ENCODE peak calls at places on chromosome 19, in seven cellular contexts. One of them, this sample, is unnamed.

GRCh38 chr19:31668916-31669315 is 319.7 kb upstream of the TSHZ3 start:
- DNase-seq in Calu3: no peak
- DNase-seq in cardiac muscle cell: no peak
- DNase-seq in choroid plexus epithelial cell: no peak
- DNase-seq in activated B cell treated with CpG ODN at 0.5 μM for 24 hours: no peak
- DNase-seq in progenitor cell of endocrine pancreas: no peak
- DNase-seq in fibroblast of mammary gland: no peak
- DNase-seq in this sample: no peak

GRCh38 chr19:46116121-46116520 is 8.4 kb downstream of the IGFL3 start:
- DNase-seq in Calu3: no peak
- DNase-seq in cardiac muscle cell: no peak
- DNase-seq in choroid plexus epithelial cell: no peak
- DNase-seq in activated B cell treated with CpG ODN at 0.5 μM for 24 hours: no peak
- DNase-seq in progenitor cell of endocrine pancreas: no peak
- DNase-seq in fibroblast of mammary gland: no peak
- DNase-seq in this sample: no peak

GRCh38 chr19:31675187-31675913 is 326.1 kb upstream of the TSHZ3 start:
- DNase-seq in Calu3: no peak
- DNase-seq in cardiac muscle cell: peak
- DNase-seq in choroid plexus epithelial cell: peak
- DNase-seq in activated B cell treated with CpG ODN at 0.5 μM for 24 hours: no peak
- DNase-seq in progenitor cell of endocrine pancreas: no peak
- DNase-seq in fibroblast of mammary gland: peak
- DNase-seq in this sample: no peak

GRCh38 chr19:7833225-7834156 is 3.5 kb downstream of the EVI5L start:
- DNase-seq in Calu3: peak
- DNase-seq in cardiac muscle cell: peak
- DNase-seq in choroid plexus epithelial cell: peak
- DNase-seq in activated B cell treated with CpG ODN at 0.5 μM for 24 hours: no peak
- DNase-seq in progenitor cell of endocrine pancreas: no peak
- DNase-seq in fibroblast of mammary gland: peak
- DNase-seq in this sample: no peak

GRCh38 chr19:45505151-45505995 is 1.9 kb upstream of the VASP start:
- DNase-seq in Calu3: no peak
- DNase-seq in cardiac muscle cell: peak
- DNase-seq in choroid plexus epithelial cell: peak
- DNase-seq in activated B cell treated with CpG ODN at 0.5 μM for 24 hours: no peak
- DNase-seq in progenitor cell of endocrine pancreas: no peak
- DNase-seq in fibroblast of mammary gland: no peak
- DNase-seq in this sample: no peak

GRCh38 chr19:35549174-35549788 is 3.9 kb downstream of the TMEM147 start:
- DNase-seq in Calu3: peak
- DNase-seq in cardiac muscle cell: peak
- DNase-seq in choroid plexus epithelial cell: peak
- DNase-seq in activated B cell treated with CpG ODN at 0.5 μM for 24 hours: peak
- DNase-seq in progenitor cell of endocrine pancreas: peak
- DNase-seq in fibroblast of mammary gland: peak
- DNase-seq in this sample: peak

GRCh38 chr19:3224346-3225325 is at the start of gene CELF5:
- DNase-seq in Calu3: peak
- DNase-seq in cardiac muscle cell: peak
- DNase-seq in choroid plexus epithelial cell: peak
- DNase-seq in activated B cell treated with CpG ODN at 0.5 μM for 24 hours: peak
- DNase-seq in progenitor cell of endocrine pancreas: peak
- DNase-seq in fibroblast of mammary gland: no peak
- DNase-seq in this sample: peak

GRCh38 chr19:47430041-47430802 is 10.9 kb upstream of the MEIS3 start:
- DNase-seq in Calu3: peak
- DNase-seq in cardiac muscle cell: peak
- DNase-seq in choroid plexus epithelial cell: peak
- DNase-seq in activated B cell treated with CpG ODN at 0.5 μM for 24 hours: no peak
- DNase-seq in progenitor cell of endocrine pancreas: peak
- DNase-seq in fibroblast of mammary gland: peak
- DNase-seq in this sample: no peak

GRCh38 chr19:19098084-19098702 is 34.4 kb downstream of the SLC25A42 start:
- DNase-seq in Calu3: no peak
- DNase-seq in cardiac muscle cell: no peak
- DNase-seq in choroid plexus epithelial cell: no peak
- DNase-seq in activated B cell treated with CpG ODN at 0.5 μM for 24 hours: no peak
- DNase-seq in progenitor cell of endocrine pancreas: no peak
- DNase-seq in fibroblast of mammary gland: no peak
- DNase-seq in this sample: no peak

GRCh38 chr19:53978975-53979801 is 12.2 kb upstream of the CACNG6 start:
- DNase-seq in Calu3: no peak
- DNase-seq in cardiac muscle cell: no peak
- DNase-seq in choroid plexus epithelial cell: no peak
- DNase-seq in activated B cell treated with CpG ODN at 0.5 μM for 24 hours: no peak
- DNase-seq in progenitor cell of endocrine pancreas: no peak
- DNase-seq in fibroblast of mammary gland: no peak
- DNase-seq in this sample: no peak

GRCh38 chr19:4624733-4625362 is 14.5 kb upstream of the TNFAIP8L1 start:
- DNase-seq in Calu3: no peak
- DNase-seq in cardiac muscle cell: peak
- DNase-seq in choroid plexus epithelial cell: no peak
- DNase-seq in activated B cell treated with CpG ODN at 0.5 μM for 24 hours: no peak
- DNase-seq in progenitor cell of endocrine pancreas: no peak
- DNase-seq in fibroblast of mammary gland: no peak
- DNase-seq in this sample: no peak

GRCh38 chr19:2173388-2173787 is 9.7 kb downstream of the DOT1L start:
- DNase-seq in Calu3: no peak
- DNase-seq in cardiac muscle cell: no peak
- DNase-seq in choroid plexus epithelial cell: no peak
- DNase-seq in activated B cell treated with CpG ODN at 0.5 μM for 24 hours: no peak
- DNase-seq in progenitor cell of endocrine pancreas: no peak
- DNase-seq in fibroblast of mammary gland: no peak
- DNase-seq in this sample: no peak

GRCh38 chr19:6536138-6536671 is 5.4 kb downstream of the TNFSF9 start:
- DNase-seq in Calu3: peak
- DNase-seq in cardiac muscle cell: peak
- DNase-seq in choroid plexus epithelial cell: peak
- DNase-seq in activated B cell treated with CpG ODN at 0.5 μM for 24 hours: peak
- DNase-seq in progenitor cell of endocrine pancreas: no peak
- DNase-seq in fibroblast of mammary gland: peak
- DNase-seq in this sample: no peak

GRCh38 chr19:19081642-19082151 is 17.9 kb downstream of the SLC25A42 start:
- DNase-seq in Calu3: no peak
- DNase-seq in cardiac muscle cell: peak
- DNase-seq in choroid plexus epithelial cell: no peak
- DNase-seq in activated B cell treated with CpG ODN at 0.5 μM for 24 hours: no peak
- DNase-seq in progenitor cell of endocrine pancreas: no peak
- DNase-seq in fibroblast of mammary gland: peak
- DNase-seq in this sample: no peak

GRCh38 chr19:18942692-18943091 is 1.7 kb upstream of the HOMER3 start:
- DNase-seq in Calu3: no peak
- DNase-seq in cardiac muscle cell: no peak
- DNase-seq in choroid plexus epithelial cell: no peak
- DNase-seq in activated B cell treated with CpG ODN at 0.5 μM for 24 hours: no peak
- DNase-seq in progenitor cell of endocrine pancreas: no peak
- DNase-seq in fibroblast of mammary gland: no peak
- DNase-seq in this sample: no peak

GRCh38 chr19:54388001-54388802 is 23.5 kb upstream of the LAIR1 start:
- DNase-seq in Calu3: peak
- DNase-seq in cardiac muscle cell: no peak
- DNase-seq in choroid plexus epithelial cell: peak
- DNase-seq in activated B cell treated with CpG ODN at 0.5 μM for 24 hours: no peak
- DNase-seq in progenitor cell of endocrine pancreas: no peak
- DNase-seq in fibroblast of mammary gland: no peak
- DNase-seq in this sample: no peak

GRCh38 chr19:10706990-10707389 is 5.8 kb downstream of the QTRT1 start:
- DNase-seq in Calu3: no peak
- DNase-seq in cardiac muscle cell: no peak
- DNase-seq in choroid plexus epithelial cell: no peak
- DNase-seq in activated B cell treated with CpG ODN at 0.5 μM for 24 hours: no peak
- DNase-seq in progenitor cell of endocrine pancreas: no peak
- DNase-seq in fibroblast of mammary gland: no peak
- DNase-seq in this sample: no peak

GRCh38 chr19:5786593-5787551 is 2.3 kb upstream of the PRR22 start:
- DNase-seq in Calu3: no peak
- DNase-seq in cardiac muscle cell: no peak
- DNase-seq in choroid plexus epithelial cell: no peak
- DNase-seq in activated B cell treated with CpG ODN at 0.5 μM for 24 hours: no peak
- DNase-seq in progenitor cell of endocrine pancreas: no peak
- DNase-seq in fibroblast of mammary gland: no peak
- DNase-seq in this sample: no peak

GRCh38 chr19:6318772-6319171 is 14.6 kb downstream of the ACER1 start:
- DNase-seq in Calu3: no peak
- DNase-seq in cardiac muscle cell: no peak
- DNase-seq in choroid plexus epithelial cell: peak
- DNase-seq in activated B cell treated with CpG ODN at 0.5 μM for 24 hours: no peak
- DNase-seq in progenitor cell of endocrine pancreas: no peak
- DNase-seq in fibroblast of mammary gland: peak
- DNase-seq in this sample: no peak

GRCh38 chr19:11196406-11197287 is 698 bp downstream of the KANK2 start:
- DNase-seq in Calu3: peak
- DNase-seq in cardiac muscle cell: peak
- DNase-seq in choroid plexus epithelial cell: peak
- DNase-seq in activated B cell treated with CpG ODN at 0.5 μM for 24 hours: no peak
- DNase-seq in progenitor cell of endocrine pancreas: no peak
- DNase-seq in fibroblast of mammary gland: peak
- DNase-seq in this sample: no peak

GRCh38 chr19:11414544-11414943 is 4.6 kb downstream of the RGL3 start:
- DNase-seq in Calu3: no peak
- DNase-seq in cardiac muscle cell: no peak
- DNase-seq in choroid plexus epithelial cell: no peak
- DNase-seq in activated B cell treated with CpG ODN at 0.5 μM for 24 hours: no peak
- DNase-seq in progenitor cell of endocrine pancreas: no peak
- DNase-seq in fibroblast of mammary gland: peak
- DNase-seq in this sample: peak

GRCh38 chr19:46753420-46754155 is 7.3 kb upstream of the STRN4 start:
- DNase-seq in Calu3: peak
- DNase-seq in cardiac muscle cell: peak
- DNase-seq in choroid plexus epithelial cell: peak
- DNase-seq in activated B cell treated with CpG ODN at 0.5 μM for 24 hours: peak
- DNase-seq in progenitor cell of endocrine pancreas: no peak
- DNase-seq in fibroblast of mammary gland: peak
- DNase-seq in this sample: no peak

GRCh38 chr19:49554701-49555181 is 25.6 kb downstream of the NOSIP start:
- DNase-seq in Calu3: no peak
- DNase-seq in cardiac muscle cell: peak
- DNase-seq in choroid plexus epithelial cell: no peak
- DNase-seq in activated B cell treated with CpG ODN at 0.5 μM for 24 hours: no peak
- DNase-seq in progenitor cell of endocrine pancreas: no peak
- DNase-seq in fibroblast of mammary gland: no peak
- DNase-seq in this sample: no peak

GRCh38 chr19:29678484-29679106 is 13.3 kb downstream of the PLEKHF1 start:
- DNase-seq in Calu3: no peak
- DNase-seq in cardiac muscle cell: no peak
- DNase-seq in choroid plexus epithelial cell: no peak
- DNase-seq in activated B cell treated with CpG ODN at 0.5 μM for 24 hours: no peak
- DNase-seq in progenitor cell of endocrine pancreas: no peak
- DNase-seq in fibroblast of mammary gland: peak
- DNase-seq in this sample: no peak

GRCh38 chr19:42197375-42197817 is 20.1 kb downstream of the DEDD2 start:
- DNase-seq in Calu3: peak
- DNase-seq in cardiac muscle cell: no peak
- DNase-seq in choroid plexus epithelial cell: peak
- DNase-seq in activated B cell treated with CpG ODN at 0.5 μM for 24 hours: no peak
- DNase-seq in progenitor cell of endocrine pancreas: no peak
- DNase-seq in fibroblast of mammary gland: no peak
- DNase-seq in this sample: no peak

GRCh38 chr19:24098359-24098758 is 11.4 kb downstream of the ZNF254 start:
- DNase-seq in Calu3: no peak
- DNase-seq in cardiac muscle cell: no peak
- DNase-seq in choroid plexus epithelial cell: peak
- DNase-seq in activated B cell treated with CpG ODN at 0.5 μM for 24 hours: no peak
- DNase-seq in progenitor cell of endocrine pancreas: no peak
- DNase-seq in fibroblast of mammary gland: no peak
- DNase-seq in this sample: no peak

GRCh38 chr19:47723573-47723923 is 10.3 kb downstream of the EHD2 start:
- DNase-seq in Calu3: peak
- DNase-seq in cardiac muscle cell: peak
- DNase-seq in choroid plexus epithelial cell: peak
- DNase-seq in activated B cell treated with CpG ODN at 0.5 μM for 24 hours: no peak
- DNase-seq in progenitor cell of endocrine pancreas: no peak
- DNase-seq in fibroblast of mammary gland: peak
- DNase-seq in this sample: no peak

GRCh38 chr19:34278783-34279182 is 24.4 kb downstream of the GARRE1 start:
- DNase-seq in Calu3: no peak
- DNase-seq in cardiac muscle cell: no peak
- DNase-seq in choroid plexus epithelial cell: no peak
- DNase-seq in activated B cell treated with CpG ODN at 0.5 μM for 24 hours: no peak
- DNase-seq in progenitor cell of endocrine pancreas: no peak
- DNase-seq in fibroblast of mammary gland: no peak
- DNase-seq in this sample: no peak
- TF ChIP-seq CTCF in Calu3: no peak
- TF ChIP-seq CTCF in cardiac muscle cell: no peak
- TF ChIP-seq CTCF in choroid plexus epithelial cell: no peak
- TF ChIP-seq CTCF in activated B cell treated with CpG ODN at 0.5 μM for 24 hours: no peak
- TF ChIP-seq CTCF in progenitor cell of endocrine pancreas: no peak
- TF ChIP-seq CTCF in fibroblast of mammary gland: no peak
- TF ChIP-seq CTCF in this sample: no peak

GRCh38 chr19:44254496-44254895 is 5.2 kb upstream of the ZNF233 start:
- DNase-seq in Calu3: no peak
- DNase-seq in cardiac muscle cell: no peak
- DNase-seq in choroid plexus epithelial cell: no peak
- DNase-seq in activated B cell treated with CpG ODN at 0.5 μM for 24 hours: no peak
- DNase-seq in progenitor cell of endocrine pancreas: no peak
- DNase-seq in fibroblast of mammary gland: no peak
- DNase-seq in this sample: no peak
- TF ChIP-seq CTCF in Calu3: no peak
- TF ChIP-seq CTCF in cardiac muscle cell: no peak
- TF ChIP-seq CTCF in choroid plexus epithelial cell: no peak
- TF ChIP-seq CTCF in activated B cell treated with CpG ODN at 0.5 μM for 24 hours: no peak
- TF ChIP-seq CTCF in progenitor cell of endocrine pancreas: no peak
- TF ChIP-seq CTCF in fibroblast of mammary gland: no peak
- TF ChIP-seq CTCF in this sample: no peak

DNA sequence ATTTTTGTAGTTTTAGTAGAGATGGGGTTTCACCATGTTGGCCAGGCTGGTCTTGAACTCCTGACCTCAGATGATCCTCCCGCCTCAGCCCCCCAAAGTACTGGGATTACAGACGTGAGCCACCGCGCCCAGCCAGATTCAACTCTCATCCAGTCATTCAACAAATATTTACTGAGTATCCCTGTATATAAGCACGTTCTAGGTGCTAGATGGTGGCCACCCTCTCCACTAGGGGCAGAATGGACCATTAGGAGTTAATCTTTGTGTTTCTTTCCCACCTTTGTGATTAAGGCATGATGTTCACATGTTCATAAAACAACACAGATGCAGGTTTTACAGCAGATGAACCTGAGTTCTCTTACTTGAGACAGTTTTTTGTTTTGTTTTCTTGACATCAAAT is 7.3 kb downstream of the SHKBP1 start:
- DNase-seq in Calu3: no peak
- DNase-seq in cardiac muscle cell: no peak
- DNase-seq in choroid plexus epithelial cell: no peak
- DNase-seq in activated B cell treated with CpG ODN at 0.5 μM for 24 hours: no peak
- DNase-seq in progenitor cell of endocrine pancreas: no peak
- DNase-seq in fibroblast of mammary gland: no peak
- DNase-seq in this sample: no peak
- TF ChIP-seq CTCF in Calu3: no peak
- TF ChIP-seq CTCF in cardiac muscle cell: peak
- TF ChIP-seq CTCF in choroid plexus epithelial cell: peak
- TF ChIP-seq CTCF in activated B cell treated with CpG ODN at 0.5 μM for 24 hours: no peak
- TF ChIP-seq CTCF in progenitor cell of endocrine pancreas: peak
- TF ChIP-seq CTCF in fibroblast of mammary gland: peak
- TF ChIP-seq CTCF in this sample: peak

DNA sequence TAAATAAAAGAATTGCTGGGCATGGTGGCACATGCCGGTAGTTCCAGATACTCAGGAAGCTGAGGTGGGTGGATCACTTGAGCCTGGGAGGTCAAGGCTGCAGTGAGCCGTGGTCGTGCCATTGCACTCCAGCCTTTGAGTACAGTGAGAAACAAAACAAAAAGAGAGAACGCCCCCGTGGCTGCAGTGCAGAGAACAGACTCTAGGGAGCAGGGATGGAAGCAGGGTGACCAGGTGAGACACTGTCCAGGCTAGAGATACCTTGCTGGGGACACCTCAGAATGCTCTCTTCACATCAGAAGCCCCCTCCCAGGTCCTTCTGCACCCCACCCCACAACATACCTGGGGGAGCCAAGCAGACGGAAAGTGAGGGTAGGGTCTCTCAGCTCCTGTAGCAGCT is 24.8 kb downstream of the MAP4K1 start:
- DNase-seq in Calu3: no peak
- DNase-seq in cardiac muscle cell: no peak
- DNase-seq in choroid plexus epithelial cell: no peak
- DNase-seq in activated B cell treated with CpG ODN at 0.5 μM for 24 hours: no peak
- DNase-seq in progenitor cell of endocrine pancreas: no peak
- DNase-seq in fibroblast of mammary gland: no peak
- DNase-seq in this sample: no peak
- TF ChIP-seq CTCF in Calu3: no peak
- TF ChIP-seq CTCF in cardiac muscle cell: no peak
- TF ChIP-seq CTCF in choroid plexus epithelial cell: peak
- TF ChIP-seq CTCF in activated B cell treated with CpG ODN at 0.5 μM for 24 hours: no peak
- TF ChIP-seq CTCF in progenitor cell of endocrine pancreas: peak
- TF ChIP-seq CTCF in fibroblast of mammary gland: no peak
- TF ChIP-seq CTCF in this sample: no peak